ENCODE peak calls at places on chromosomes 5 and 9, in six cellular contexts. H is neuronal stem cell, L is adipocyte, D is hepatocyte, S is prostate gland, U is mucosa of descending colon. Q is an unnamed sample. For H3K36me3 and H3K9me3, the result is how much of the 10 kb centered on the place peaks cover.

GRCh38 chr5:83562817-83563557 is 91.4 kb downstream of the VCAN start:
- DNase-seq in H (no peak), L (no peak), D (peak), S (no peak), U (no peak), Q (no peak)

GRCh38 chr9:89923961-89924504 is 319.2 kb downstream of the GADD45G start:
- DNase-seq in H (no peak), L (no peak), D (peak), S (no peak), U (no peak), Q (peak)

GRCh38 chr9:96418920-96419690 is 935 bp upstream of the ZNF367 start:
- DNase-seq in H (no peak), L (peak), D (peak), S (peak), U (peak), Q (peak)

GRCh38 chr9:94692601-94693000 is 33.9 kb upstream of the AOPEP start:
- DNase-seq in H (no peak), L (no peak), D (no peak), S (no peak), U (no peak), Q (no peak)

GRCh38 chr5:158819840-158820620 is 279.7 kb downstream of the EBF1 start:
- DNase-seq in H (no peak), L (peak), D (no peak), S (no peak), U (no peak), Q (peak)

GRCh38 chr9:78707481-78707977 is 410.6 kb downstream of the PSAT1 start:
- DNase-seq in H (no peak), L (peak), D (no peak), S (no peak), U (no peak), Q (no peak)

GRCh38 chr5:172641359-172642045 is 439 bp downstream of the NEURL1B start:
- DNase-seq in H (peak), L (no peak), D (no peak), S (no peak), U (peak), Q (peak)

GRCh38 chr9:108478431-108478837 is 377.4 kb downstream of the ACTL7B start:
- DNase-seq in H (no peak), L (peak), D (peak), S (no peak), U (peak), Q (peak)

GRCh38 chr5:130295235-130295634 is 391.0 kb downstream of the CHSY3 start:
- DNase-seq in H (no peak), L (peak), D (no peak), S (no peak), U (no peak), Q (no peak)

GRCh38 chr5:30596495-30597064 is 596.9 kb upstream of the CDH6 start:
- DNase-seq in H (no peak), L (no peak), D (no peak), S (no peak), U (no peak), Q (no peak)

GRCh38 chr5:3310551-3311340 is 284.9 kb upstream of the IRX1 start:
- DNase-seq in H (no peak), L (no peak), D (no peak), S (peak), U (no peak), Q (peak)

GRCh38 chr9:114055061-114055460 is 23.0 kb downstream of the AMBP start:
- DNase-seq in H (no peak), L (no peak), D (no peak), S (no peak), U (no peak), Q (no peak)

GRCh38 chr9:88721028-88721427 is 186.1 kb downstream of the NXNL2 start:
- DNase-seq in H (no peak), L (no peak), D (no peak), S (no peak), U (no peak), Q (peak)

GRCh38 chr9:107755267-107755666 is 265.7 kb upstream of the KLF4 start:
- DNase-seq in H (no peak), L (peak), D (peak), S (peak), U (peak), Q (peak)

GRCh38 chr9:35904338-35904737 is 1.7 kb upstream of the HRCT1 start:
- DNase-seq in H (no peak), L (no peak), D (no peak), S (no peak), U (no peak), Q (no peak)

GRCh38 chr9:108615152-108615551 is 240.6 kb downstream of the ACTL7B start:
- DNase-seq in H (no peak), L (no peak), D (no peak), S (no peak), U (no peak), Q (no peak)

GRCh38 chr5:148469446-148470062 is 85.8 kb downstream of the FBXO38 start:
- DNase-seq in H (no peak), L (peak), D (no peak), S (peak), U (peak), Q (peak)

GRCh38 chr9:87581513-87581912 is 83.8 kb downstream of the DAPK1 start:
- DNase-seq in H (no peak), L (peak), D (peak), S (no peak), U (no peak), Q (no peak)

GRCh38 chr9:94553029-94553938 is 1.6 kb upstream of the PCAT7 start:
- DNase-seq in H (no peak), L (no peak), D (peak), S (no peak), U (peak), Q (peak)

GRCh38 chr9:96565684-96566360 is 53.8 kb downstream of the CDC14B start:
- DNase-seq in H (no peak), L (peak), D (peak), S (no peak), U (peak), Q (no peak)

GRCh38 chr5:129459485-129460120 is 495 bp upstream of the ADAMTS19 start:
- DNase-seq in H (peak), L (peak), D (peak), S (no peak), U (peak), Q (peak)

GRCh38 chr5:124157320-124157719 is 589.1 kb downstream of the ZNF608 start:
- DNase-seq in H (no peak), L (peak), D (no peak), S (no peak), U (peak), Q (no peak)
- H3K4me3 ChIP-seq in H (no peak), L (peak), D (no peak), S (no peak), U (no peak), Q (peak)

DNA sequence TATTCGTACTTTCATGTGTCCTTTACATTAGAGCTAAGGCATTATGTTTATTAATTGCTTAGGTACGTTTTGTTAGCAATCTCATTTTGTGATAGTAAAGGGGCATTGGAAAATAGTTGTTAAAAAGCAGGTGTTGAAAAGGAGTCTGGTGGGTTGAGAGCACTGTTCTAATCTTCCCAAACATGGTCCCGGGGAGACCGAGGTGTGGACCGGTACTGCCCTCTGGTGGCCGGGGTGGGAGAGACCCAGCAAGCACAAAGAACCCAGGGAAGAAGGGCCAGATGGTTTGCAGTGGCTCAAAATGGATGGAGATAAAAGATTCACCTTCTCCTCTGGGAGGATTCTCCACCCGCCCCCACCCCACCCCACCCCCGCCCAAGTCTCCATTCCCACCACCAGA is 26.1 kb downstream of the IDNK start:
- DNase-seq in H (peak), L (peak), D (peak), S (peak), U (peak), Q (peak)
- H3K36me3 ChIP-seq in H (half or more), L (half or more), D (under half), S (under half), U (under half), Q (under half)

DNA sequence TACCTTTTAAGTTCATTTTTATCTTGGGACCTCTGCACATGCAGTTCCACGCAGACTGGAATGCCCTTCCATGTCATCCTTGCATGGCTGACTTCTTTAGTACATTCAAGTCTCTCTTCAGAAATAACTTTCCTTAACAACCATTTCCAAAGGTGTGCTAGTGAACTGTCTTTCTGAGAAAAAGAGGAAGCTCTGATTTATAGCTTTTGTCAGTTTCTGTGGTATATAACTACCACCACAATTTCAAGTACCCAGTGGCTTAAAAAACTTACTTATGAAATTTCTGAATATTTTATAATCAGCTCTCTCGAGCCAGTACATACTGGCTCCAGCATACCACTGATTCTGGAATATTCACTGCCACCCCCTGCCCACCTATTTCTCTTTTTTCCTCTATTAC is 1613.8 kb downstream of the MAT2B start:
- DNase-seq in H (no peak), L (no peak), D (no peak), S (no peak), U (no peak), Q (no peak)
- H3K9me3 ChIP-seq in H (under half), L (under half), D (under half), S (under half), U (under half), Q (under half)

GRCh38 chr5:153168226-153168625 is 322.2 kb upstream of the GRIA1 start:
- DNase-seq in H (no peak), L (no peak), D (no peak), S (no peak), U (no peak), Q (no peak)
- H3K4me3 ChIP-seq in H (no peak), L (no peak), D (no peak), S (no peak), U (no peak), Q (no peak)

DNA sequence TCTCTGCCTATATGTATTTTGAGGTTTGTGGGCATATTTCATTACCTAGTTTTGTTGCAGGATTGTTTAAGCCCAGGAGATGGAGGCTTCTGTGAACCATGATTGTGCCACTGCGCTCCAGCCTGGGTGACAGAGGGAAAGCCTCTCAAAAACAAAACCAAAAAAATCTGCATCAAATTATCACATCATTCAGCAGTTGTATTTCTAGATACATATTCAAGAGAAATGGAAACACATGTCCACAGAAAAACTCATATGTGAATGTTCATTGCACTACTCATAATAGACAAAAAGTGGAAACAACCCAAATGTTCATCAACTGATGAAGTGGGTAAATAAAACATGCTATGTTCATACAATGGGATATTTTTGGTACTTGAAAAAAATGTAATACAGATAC is 29.9 kb downstream of the HSPA4 start:
- DNase-seq in H (no peak), L (peak), D (no peak), S (no peak), U (no peak), Q (no peak)
- H3K36me3 ChIP-seq in H (half or more), L (under half), D (under half), S (under half), U (under half), Q (half or more)

DNA sequence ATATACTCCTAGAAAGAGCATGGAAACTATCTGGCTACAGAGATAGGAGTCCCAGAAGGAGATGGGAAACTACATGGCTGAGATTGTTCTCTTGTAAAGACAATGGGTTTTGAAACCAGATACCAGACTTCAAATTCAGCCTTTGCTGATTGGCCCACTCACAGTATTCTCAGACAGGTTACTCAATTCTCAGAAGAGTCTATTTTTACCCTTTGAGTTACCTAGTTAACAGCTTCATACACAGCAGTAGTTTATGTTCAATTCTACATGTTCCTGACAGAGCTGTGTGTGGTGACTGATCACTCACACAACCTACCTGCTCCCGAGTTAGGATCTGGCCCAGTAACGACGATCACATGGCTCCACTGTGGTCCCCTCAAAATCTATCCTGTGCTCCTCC is 14.0 kb downstream of the ZFP62 start:
- DNase-seq in H (no peak), L (no peak), D (no peak), S (no peak), U (no peak), Q (no peak)
- H3K9me3 ChIP-seq in H (half or more), L (under half), D (under half), S (under half), U (under half), Q (under half)

DNA sequence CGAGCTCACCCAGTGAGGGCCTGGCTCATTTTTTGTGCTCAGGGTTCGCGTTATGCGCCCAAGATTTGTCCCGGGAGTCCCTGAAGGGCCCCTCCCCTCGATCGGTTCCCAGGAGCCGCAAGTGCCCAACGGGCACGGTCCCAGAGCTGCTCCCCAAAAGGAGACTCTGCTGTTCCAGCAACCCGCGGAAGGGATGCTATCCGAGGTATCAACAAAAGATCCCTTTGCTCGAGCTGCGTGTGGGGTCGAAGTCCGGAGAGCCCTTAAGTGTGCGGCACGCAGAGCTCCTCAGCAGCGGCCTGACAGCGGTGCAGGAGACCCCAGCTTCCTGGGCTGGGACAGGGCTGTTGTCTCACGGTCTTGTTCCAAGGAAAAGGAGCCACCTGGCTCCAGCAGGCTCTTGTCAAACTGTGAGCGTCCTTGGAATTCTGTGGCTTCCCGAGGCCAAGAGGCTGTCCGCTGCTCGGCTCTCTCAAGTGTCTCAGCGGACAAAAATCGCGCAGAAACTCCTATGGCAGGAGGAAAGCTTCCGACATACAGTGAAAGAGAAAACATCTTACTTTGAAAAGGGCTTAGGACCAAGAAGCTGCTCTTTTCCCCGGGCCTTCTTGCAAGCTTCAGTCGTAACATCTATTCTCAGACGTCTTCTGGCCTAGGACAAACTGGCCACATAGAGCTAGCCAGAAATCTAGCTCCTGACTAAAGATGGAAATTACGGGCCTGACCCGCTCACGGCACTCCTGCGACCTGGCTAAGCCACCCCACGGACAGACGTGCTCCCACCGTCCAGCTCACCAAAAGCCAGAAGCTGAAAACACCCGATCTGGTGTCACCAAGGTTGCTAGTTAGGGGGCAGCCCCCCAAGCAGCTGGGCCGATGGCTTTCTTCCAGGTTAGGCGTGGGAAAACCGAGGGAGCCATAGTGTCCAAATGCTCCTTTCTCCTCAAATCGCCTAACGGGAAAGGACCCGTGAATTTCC is 2.6 kb upstream of the FOXB2 start:
- DNase-seq in H (peak), L (no peak), D (no peak), S (no peak), U (no peak), Q (no peak)
- H3K4me3 ChIP-seq in H (peak), L (no peak), D (no peak), S (no peak), U (no peak), Q (no peak)